ENCODE peak calls at places on chromosomes 16 and 17, in six cellular contexts. P is CD4-positive, alpha-beta memory T cell; Z is NCI-H774; R is IMR-90; B is heart right ventricle; V is naive thymus-derived CD4-positive, alpha-beta T cell. M is an unnamed sample.

GRCh38 chr17:61139219-61139618 is 260.4 kb upstream of the TBX2 start:
- DNase-seq in R (peak), Z (no peak), B (no peak), P (peak), V (peak), M (peak)

GRCh38 chr17:2549392-2550211 is 37.9 kb upstream of the METTL16 start:
- DNase-seq in R (no peak), B (no peak), P (no peak), Z (no peak), V (no peak), M (no peak)

GRCh38 chr17:67386965-67387551 is 10.0 kb downstream of the PITPNC1 start:
- DNase-seq in R (peak), P (peak), Z (peak), B (peak), V (peak), M (no peak)

GRCh38 chr16:29745853-29746345 is at the start of gene C16orf54:
- DNase-seq in V (peak), B (peak), R (no peak), P (peak), Z (no peak), M (peak)

GRCh38 chr17:48617515-48618365 is 2.6 kb upstream of the HOXB8 start:
- DNase-seq in Z (no peak), P (no peak), B (no peak), V (no peak), R (no peak), M (no peak)

GRCh38 chr17:82863941-82864720 is 24.3 kb upstream of the ZNF750 start:
- DNase-seq in Z (no peak), B (no peak), R (peak), V (peak), P (peak), M (peak)

GRCh38 chr17:19757536-19758180 is 9.6 kb upstream of the ALDH3A1 start:
- DNase-seq in V (no peak), Z (no peak), R (no peak), B (no peak), P (no peak), M (no peak)

GRCh38 chr17:2959371-2960130 is 103.9 kb downstream of the OR1D5 start:
- DNase-seq in R (no peak), Z (no peak), P (no peak), V (no peak), B (no peak), M (no peak)

GRCh38 chr17:64778367-64779290 is 116.5 kb upstream of the SMURF2 start:
- DNase-seq in Z (peak), R (no peak), V (no peak), P (peak), B (no peak), M (no peak)

GRCh38 chr16:23182675-23183485 is at the start of gene SCNN1G:
- DNase-seq in P (no peak), V (peak), B (peak), Z (no peak), R (no peak), M (no peak)

GRCh38 chr17:47810200-47810821 is 11.3 kb downstream of the OSBPL7 start:
- DNase-seq in P (no peak), V (no peak), Z (no peak), R (peak), B (no peak), M (no peak)

GRCh38 chr17:55745258-55745657 is 5.6 kb upstream of the PCTP start:
- DNase-seq in P (no peak), R (no peak), Z (no peak), V (no peak), B (no peak), M (no peak)

GRCh38 chr17:73430165-73430680 is 118.4 kb upstream of the CDC42EP4 start:
- DNase-seq in B (no peak), R (no peak), Z (peak), P (no peak), V (no peak), M (no peak)

GRCh38 chr17:29929006-29929543 is 953 bp downstream of the SSH2 start:
- DNase-seq in V (no peak), R (no peak), P (peak), Z (peak), B (no peak), M (peak)

GRCh38 chr16:85888405-85889331 is 10.3 kb upstream of the IRF8 start:
- DNase-seq in V (no peak), Z (no peak), R (peak), B (no peak), P (no peak), M (no peak)

GRCh38 chr17:39666601-39667261 is 1.5 kb upstream of the PNMT start:
- DNase-seq in Z (no peak), V (no peak), R (no peak), B (peak), P (no peak), M (no peak)

GRCh38 chr16:23949630-23950290 is 114.0 kb downstream of the PRKCB start:
- DNase-seq in P (peak), R (no peak), V (peak), Z (no peak), B (peak), M (peak)

GRCh38 chr17:80116923-80117380 is 15.6 kb downstream of the GAA start:
- DNase-seq in R (no peak), V (no peak), B (no peak), P (no peak), Z (no peak), M (no peak)

GRCh38 chr16:56580391-56581048 is 8.8 kb upstream of the MT3 start:
- DNase-seq in R (no peak), V (no peak), Z (no peak), P (no peak), B (no peak), M (no peak)

GRCh38 chr16:17633146-17633966 is 162.6 kb upstream of the XYLT1 start:
- DNase-seq in P (no peak), Z (no peak), R (no peak), V (no peak), B (no peak), M (no peak)

GRCh38 chr17:55356440-55357328 is 65.0 kb downstream of the MMD start:
- DNase-seq in V (no peak), Z (peak), B (peak), R (peak), P (peak), M (peak)

GRCh38 chr17:57619061-57619937 is 125.8 kb downstream of the CCDC182 start:
- DNase-seq in P (no peak), B (no peak), V (no peak), R (peak), Z (no peak), M (no peak)

GRCh38 chr16:69150146-69150865 is 17.9 kb downstream of the UTP4 start:
- DNase-seq in B (no peak), R (peak), P (peak), Z (peak), V (no peak), M (peak)

GRCh38 chr17:51516924-51517323 is 256.6 kb downstream of the UTP18 start:
- DNase-seq in V (no peak), B (no peak), Z (no peak), P (no peak), R (no peak), M (no peak)

GRCh38 chr17:82838386-82839063 is 1.3 kb downstream of the ZNF750 start:
- DNase-seq in V (no peak), R (peak), B (peak), P (no peak), Z (no peak), M (no peak)

GRCh38 chr16:4913130-4913773 is 23.7 kb downstream of the PPL start:
- DNase-seq in B (no peak), R (no peak), V (no peak), Z (no peak), P (no peak), M (no peak)

GRCh38 chr17:9509236-9509813 is 66.3 kb downstream of the STX8 start:
- DNase-seq in P (no peak), V (no peak), Z (no peak), B (no peak), R (no peak), M (no peak)

GRCh38 chr16:81937305-81938038 is 73.8 kb downstream of the SDR42E1 start:
- DNase-seq in R (no peak), Z (no peak), B (no peak), P (no peak), V (no peak), M (no peak)

GRCh38 chr17:45855691-45856315 is 11.1 kb downstream of the SPPL2C start:
- DNase-seq in B (no peak), P (no peak), R (no peak), Z (no peak), V (no peak), M (no peak)

GRCh38 chr17:76383645-76384221 is 676 bp upstream of the SPHK1 start:
- DNase-seq in V (peak), Z (no peak), R (peak), B (peak), P (peak), M (peak)

GRCh38 chr17:28227278-28228108 is 91.5 kb upstream of the TMEM97 start:
- DNase-seq in R (no peak), B (peak), P (no peak), Z (peak), V (no peak), M (no peak)

GRCh38 chr17:50238594-50239287 is 35.5 kb upstream of the TMEM92 start:
- DNase-seq in V (no peak), P (no peak), B (no peak), Z (no peak), R (peak), M (no peak)

GRCh38 chr16:12688972-12689850 is 114.5 kb downstream of the CPPED1 start:
- DNase-seq in R (no peak), B (no peak), Z (no peak), P (peak), V (no peak), M (no peak)

GRCh38 chr17:48068491-48068961 is 20.4 kb downstream of the NFE2L1 start:
- DNase-seq in R (peak), Z (no peak), V (no peak), P (no peak), B (no peak), M (no peak)

GRCh38 chr16:28202147-28202746 is 9.5 kb downstream of the XPO6 start:
- DNase-seq in P (no peak), V (no peak), R (no peak), Z (no peak), B (no peak), M (peak)

GRCh38 chr16:15610369-15610871 is 32.5 kb downstream of the MARF1 start:
- DNase-seq in R (peak), Z (no peak), V (no peak), P (no peak), B (no peak), M (no peak)

GRCh38 chr17:68533887-68534700 is 21.9 kb downstream of the PRKAR1A start:
- DNase-seq in B (no peak), V (no peak), Z (no peak), P (no peak), R (peak), M (no peak)

GRCh38 chr16:14098081-14098480 is 27.0 kb downstream of the MRTFB start:
- DNase-seq in V (no peak), R (no peak), Z (no peak), B (no peak), P (no peak), M (no peak)

GRCh38 chr16:15811778-15812750 is 44.8 kb downstream of the MYH11 start:
- DNase-seq in P (no peak), V (no peak), R (peak), B (no peak), Z (no peak), M (no peak)